ENCODE peak calls at places on chromosomes 16 and 17, in eight cellular contexts. M is activated CD8-positive, alpha-beta memory T cell treated with anti-CD3 and anti-CD28 coated beads for 1 hour; X is ovary; Y is activated naive CD4-positive, alpha-beta T cell treated with anti-CD3 and anti-CD28 coated beads for 36 hours; F is caudate nucleus; J is lung; D is stimulated activated CD8-positive, alpha-beta memory T cell treated with anti-CD3 and anti-CD28 coated beads, Interleukin-15, amount 100 ng/mL, for 48 hours; B is iris pigment epithelial cell. Q is an unnamed sample.

GRCh38 chr16:81593481-81593880 is 148.9 kb downstream of the CMIP start:
- DNase-seq in M (no peak), X (no peak), Y (no peak), F (no peak), J (no peak), D (no peak), B (no peak), Q (no peak)

GRCh38 chr16:2811703-2812471 is 5.2 kb upstream of the PRSS21 start:
- DNase-seq in M (no peak), X (no peak), Y (no peak), F (no peak), J (no peak), D (no peak), B (no peak), Q (peak; percentile 45)

GRCh38 chr16:27566417-27566816 is 16.5 kb downstream of the KATNIP start:
- DNase-seq in M (no peak), X (no peak), Y (no peak), F (no peak), J (no peak), D (no peak), B (no peak), Q (no peak)

GRCh38 chr17:4161560-4162221 is 18.7 kb downstream of the CYB5D2 start:
- DNase-seq in M (no peak), X (no peak), Y (no peak), F (no peak), J (no peak), D (no peak), B (peak; percentile 43), Q (no peak)

GRCh38 chr16:50303605-50304466 is 37.5 kb downstream of the ADCY7 start:
- DNase-seq in M (no peak), X (peak; percentile 67), Y (peak; percentile 2), F (no peak), J (peak; percentile 64), D (no peak), B (peak; percentile 89), Q (peak; percentile 57)

GRCh38 chr17:11251561-11252107 is 10.6 kb downstream of the SHISA6 start:
- DNase-seq in M (no peak), X (no peak), Y (no peak), F (no peak), J (no peak), D (no peak), B (no peak), Q (no peak)

GRCh38 chr16:30660424-30661251 is 2.4 kb downstream of the FBRS start:
- DNase-seq in M (peak; percentile 60), X (no peak), Y (peak; percentile 95), F (no peak), J (no peak), D (peak; percentile 77), B (peak; percentile 68), Q (peak; percentile 59)

GRCh38 chr16:4475880-4476790 is at the start of gene HMOX2:
- DNase-seq in M (peak; percentile 75), X (peak; percentile 96), Y (peak; percentile 95), F (peak; percentile 94), J (peak; percentile 91), D (peak; percentile 93), B (peak; percentile 88), Q (peak; percentile 97)

GRCh38 chr17:64786337-64786736 is 124.2 kb upstream of the SMURF2 start:
- DNase-seq in M (no peak), X (no peak), Y (no peak), F (no peak), J (no peak), D (no peak), B (no peak), Q (no peak)